ENCODE peak calls at places on chromosomes 6 and 20, in seven cellular contexts. One of them, this sample, is unnamed.

GRCh38 chr6:128246472-128246871 is 273.9 kb downstream of the PTPRK start:
- DNase-seq in astrocyte of the cerebellum: no peak
- DNase-seq in cardiac fibroblast: no peak
- DNase-seq in astrocyte of the spinal cord: no peak
- DNase-seq in choroid plexus epithelial cell: no peak
- DNase-seq in tibial artery: no peak
- DNase-seq in heart right ventricle: no peak
- DNase-seq in this sample: no peak

GRCh38 chr6:43669922-43670622 is 17.5 kb downstream of the MRPS18A start:
- DNase-seq in astrocyte of the spinal cord: no peak
- DNase-seq in choroid plexus epithelial cell: peak
- DNase-seq in cardiac fibroblast: no peak
- DNase-seq in tibial artery: no peak
- DNase-seq in astrocyte of the cerebellum: no peak
- DNase-seq in heart right ventricle: no peak
- DNase-seq in this sample: peak

GRCh38 chr6:118317581-118318563 is 230.2 kb upstream of the PLN start:
- DNase-seq in tibial artery: no peak
- DNase-seq in choroid plexus epithelial cell: peak
- DNase-seq in cardiac fibroblast: peak
- DNase-seq in astrocyte of the spinal cord: no peak
- DNase-seq in heart right ventricle: no peak
- DNase-seq in astrocyte of the cerebellum: no peak
- DNase-seq in this sample: peak

GRCh38 chr20:21559305-21559704 is 45.4 kb upstream of the NKX2-2 start:
- DNase-seq in choroid plexus epithelial cell: no peak
- DNase-seq in heart right ventricle: no peak
- DNase-seq in astrocyte of the spinal cord: no peak
- DNase-seq in astrocyte of the cerebellum: no peak
- DNase-seq in tibial artery: no peak
- DNase-seq in cardiac fibroblast: no peak
- DNase-seq in this sample: no peak

GRCh38 chr6:46452312-46452917 is 38.8 kb downstream of the RCAN2 start:
- DNase-seq in choroid plexus epithelial cell: no peak
- DNase-seq in tibial artery: no peak
- DNase-seq in cardiac fibroblast: no peak
- DNase-seq in astrocyte of the cerebellum: no peak
- DNase-seq in heart right ventricle: no peak
- DNase-seq in astrocyte of the spinal cord: no peak
- DNase-seq in this sample: peak

GRCh38 chr6:137729866-137730629 is 137.0 kb upstream of the TNFAIP3 start:
- DNase-seq in choroid plexus epithelial cell: peak
- DNase-seq in heart right ventricle: no peak
- DNase-seq in cardiac fibroblast: peak
- DNase-seq in astrocyte of the spinal cord: no peak
- DNase-seq in tibial artery: no peak
- DNase-seq in astrocyte of the cerebellum: no peak
- DNase-seq in this sample: peak

GRCh38 chr6:134925800-134926199 is 24.1 kb downstream of the ALDH8A1 start:
- DNase-seq in astrocyte of the cerebellum: no peak
- DNase-seq in choroid plexus epithelial cell: peak
- DNase-seq in heart right ventricle: no peak
- DNase-seq in tibial artery: no peak
- DNase-seq in astrocyte of the spinal cord: no peak
- DNase-seq in cardiac fibroblast: peak
- DNase-seq in this sample: peak

GRCh38 chr6:107784669-107785068 is 39.4 kb downstream of the SCML4 start:
- DNase-seq in tibial artery: no peak
- DNase-seq in heart right ventricle: no peak
- DNase-seq in astrocyte of the spinal cord: no peak
- DNase-seq in astrocyte of the cerebellum: no peak
- DNase-seq in choroid plexus epithelial cell: no peak
- DNase-seq in cardiac fibroblast: peak
- DNase-seq in this sample: peak

GRCh38 chr6:70538364-70538763 is 28.4 kb upstream of the SDHAF4 start:
- DNase-seq in tibial artery: no peak
- DNase-seq in astrocyte of the cerebellum: no peak
- DNase-seq in choroid plexus epithelial cell: no peak
- DNase-seq in cardiac fibroblast: no peak
- DNase-seq in heart right ventricle: no peak
- DNase-seq in astrocyte of the spinal cord: no peak
- DNase-seq in this sample: no peak

DNA sequence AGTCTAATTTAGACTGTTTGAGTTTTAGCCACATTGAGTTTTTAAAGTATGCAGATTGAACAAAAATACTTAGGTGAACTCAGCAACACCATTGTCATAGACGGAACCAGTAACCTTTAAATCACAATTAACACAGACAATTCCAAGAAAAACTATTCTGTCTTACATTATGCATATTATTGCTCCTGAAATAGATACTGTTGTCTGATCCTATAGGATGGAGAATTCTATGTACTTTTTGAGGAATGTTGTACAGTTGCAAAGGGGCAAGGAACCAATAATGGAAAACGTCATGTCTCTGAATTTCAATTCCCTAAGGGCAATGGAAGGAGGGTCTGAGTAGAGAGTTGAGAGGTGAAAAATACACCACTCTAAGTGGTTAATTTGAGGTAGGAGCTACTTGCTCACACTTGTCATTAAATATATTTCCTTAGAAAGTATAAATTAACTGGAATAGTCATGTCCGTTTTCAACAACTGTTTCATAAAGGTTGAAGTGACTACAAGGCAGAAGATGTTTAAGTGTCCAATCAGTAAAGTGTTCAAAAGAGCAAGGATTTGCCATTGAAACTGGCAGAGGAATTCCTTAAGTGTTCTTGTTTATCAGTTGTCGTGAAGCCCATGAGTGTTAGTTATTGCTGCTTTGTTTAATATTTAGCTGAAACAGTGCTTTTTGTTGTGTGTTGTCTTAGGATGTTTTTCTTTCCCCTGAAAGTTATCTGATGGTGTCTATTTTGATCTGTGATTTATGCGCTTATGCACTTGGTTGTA is 1.3 kb downstream of the NKAIN2 start:
- DNase-seq in astrocyte of the cerebellum: no peak
- DNase-seq in heart right ventricle: no peak
- DNase-seq in cardiac fibroblast: no peak
- DNase-seq in astrocyte of the spinal cord: no peak
- DNase-seq in tibial artery: no peak
- DNase-seq in choroid plexus epithelial cell: no peak
- DNase-seq in this sample: no peak
- H3K4me3 ChIP-seq in astrocyte of the cerebellum: no peak
- H3K4me3 ChIP-seq in heart right ventricle: no peak
- H3K4me3 ChIP-seq in cardiac fibroblast: no peak
- H3K4me3 ChIP-seq in astrocyte of the spinal cord: no peak
- H3K4me3 ChIP-seq in tibial artery: no peak
- H3K4me3 ChIP-seq in choroid plexus epithelial cell: no peak
- H3K4me3 ChIP-seq in this sample: no peak

GRCh38 chr20:57475388-57476072 is 49.4 kb downstream of the CTCFL start:
- DNase-seq in heart right ventricle: no peak
- DNase-seq in astrocyte of the spinal cord: no peak
- DNase-seq in tibial artery: peak
- DNase-seq in choroid plexus epithelial cell: no peak
- DNase-seq in astrocyte of the cerebellum: no peak
- DNase-seq in cardiac fibroblast: no peak
- DNase-seq in this sample: no peak

GRCh38 chr20:57471496-57472210 is 53.3 kb downstream of the CTCFL start:
- DNase-seq in tibial artery: no peak
- DNase-seq in heart right ventricle: no peak
- DNase-seq in cardiac fibroblast: no peak
- DNase-seq in astrocyte of the cerebellum: no peak
- DNase-seq in astrocyte of the spinal cord: no peak
- DNase-seq in choroid plexus epithelial cell: no peak
- DNase-seq in this sample: no peak

GRCh38 chr20:57474191-57474590 is 50.7 kb downstream of the CTCFL start:
- DNase-seq in heart right ventricle: no peak
- DNase-seq in astrocyte of the spinal cord: no peak
- DNase-seq in astrocyte of the cerebellum: no peak
- DNase-seq in cardiac fibroblast: no peak
- DNase-seq in tibial artery: no peak
- DNase-seq in choroid plexus epithelial cell: no peak
- DNase-seq in this sample: no peak

GRCh38 chr20:57474816-57475215 is 50.1 kb downstream of the CTCFL start:
- DNase-seq in astrocyte of the spinal cord: no peak
- DNase-seq in cardiac fibroblast: no peak
- DNase-seq in heart right ventricle: no peak
- DNase-seq in astrocyte of the cerebellum: no peak
- DNase-seq in tibial artery: peak
- DNase-seq in choroid plexus epithelial cell: no peak
- DNase-seq in this sample: no peak

DNA sequence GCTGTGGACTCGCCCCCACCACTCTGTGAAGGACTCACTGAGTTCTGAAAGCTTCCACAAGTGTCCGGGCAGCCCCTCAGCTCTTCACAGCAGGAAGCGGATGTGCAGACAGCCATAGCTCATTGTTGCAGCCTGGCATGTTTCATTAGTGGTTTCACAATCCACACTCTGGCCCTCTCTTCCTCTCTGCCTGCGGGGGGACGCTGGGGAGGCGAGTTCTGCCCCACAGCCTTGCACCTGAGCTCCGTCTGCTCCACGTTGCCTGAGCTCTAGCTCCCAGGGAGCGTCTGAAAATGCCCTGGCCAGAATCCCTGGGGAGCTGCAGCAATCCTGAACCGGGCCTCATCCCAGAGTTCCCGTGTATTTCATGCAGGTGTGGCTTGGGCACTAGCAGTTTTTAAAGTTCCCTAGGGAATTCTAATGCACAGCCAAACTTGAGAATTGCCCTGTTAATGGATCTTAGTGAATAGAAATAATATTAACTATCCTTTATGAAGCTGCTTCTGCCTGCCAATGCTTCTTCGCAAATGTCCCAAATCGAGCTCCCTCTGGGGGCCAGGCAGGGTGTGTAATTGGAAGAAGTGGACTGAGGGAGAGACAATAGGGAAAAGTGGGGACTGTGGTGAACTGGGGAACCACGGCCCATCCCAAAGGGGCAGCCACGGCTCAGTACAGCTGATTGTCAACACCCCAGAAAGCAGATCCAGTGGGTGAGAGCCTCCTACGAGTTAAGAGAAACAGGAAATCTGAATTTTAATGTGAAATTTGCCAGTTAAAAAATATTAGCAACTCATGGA is 51.5 kb downstream of the CTCFL start:
- DNase-seq in heart right ventricle: no peak
- DNase-seq in choroid plexus epithelial cell: peak
- DNase-seq in astrocyte of the cerebellum: peak
- DNase-seq in tibial artery: peak
- DNase-seq in cardiac fibroblast: peak
- DNase-seq in astrocyte of the spinal cord: peak
- DNase-seq in this sample: no peak
- TF ChIP-seq CTCF in heart right ventricle: no peak
- TF ChIP-seq CTCF in choroid plexus epithelial cell: peak
- TF ChIP-seq CTCF in astrocyte of the cerebellum: peak
- TF ChIP-seq CTCF in tibial artery: no peak
- TF ChIP-seq CTCF in cardiac fibroblast: no peak
- TF ChIP-seq CTCF in astrocyte of the spinal cord: peak
- TF ChIP-seq CTCF in this sample: peak

GRCh38 chr6:2221724-2222274 is 23.6 kb downstream of the GMDS start:
- DNase-seq in choroid plexus epithelial cell: peak
- DNase-seq in astrocyte of the cerebellum: no peak
- DNase-seq in cardiac fibroblast: peak
- DNase-seq in heart right ventricle: no peak
- DNase-seq in tibial artery: no peak
- DNase-seq in astrocyte of the spinal cord: no peak
- DNase-seq in this sample: no peak

GRCh38 chr6:2225422-2226392 is 19.7 kb downstream of the GMDS start:
- DNase-seq in astrocyte of the spinal cord: no peak
- DNase-seq in tibial artery: no peak
- DNase-seq in astrocyte of the cerebellum: peak
- DNase-seq in heart right ventricle: no peak
- DNase-seq in cardiac fibroblast: peak
- DNase-seq in choroid plexus epithelial cell: peak
- DNase-seq in this sample: peak

GRCh38 chr6:2220154-2220553 is 25.3 kb downstream of the GMDS start:
- DNase-seq in astrocyte of the cerebellum: no peak
- DNase-seq in heart right ventricle: no peak
- DNase-seq in astrocyte of the spinal cord: no peak
- DNase-seq in cardiac fibroblast: no peak
- DNase-seq in tibial artery: no peak
- DNase-seq in choroid plexus epithelial cell: no peak
- DNase-seq in this sample: no peak

GRCh38 chr6:2224847-2225382 is 20.5 kb downstream of the GMDS start:
- DNase-seq in tibial artery: no peak
- DNase-seq in astrocyte of the spinal cord: no peak
- DNase-seq in astrocyte of the cerebellum: no peak
- DNase-seq in cardiac fibroblast: no peak
- DNase-seq in choroid plexus epithelial cell: no peak
- DNase-seq in heart right ventricle: no peak
- DNase-seq in this sample: no peak

DNA sequence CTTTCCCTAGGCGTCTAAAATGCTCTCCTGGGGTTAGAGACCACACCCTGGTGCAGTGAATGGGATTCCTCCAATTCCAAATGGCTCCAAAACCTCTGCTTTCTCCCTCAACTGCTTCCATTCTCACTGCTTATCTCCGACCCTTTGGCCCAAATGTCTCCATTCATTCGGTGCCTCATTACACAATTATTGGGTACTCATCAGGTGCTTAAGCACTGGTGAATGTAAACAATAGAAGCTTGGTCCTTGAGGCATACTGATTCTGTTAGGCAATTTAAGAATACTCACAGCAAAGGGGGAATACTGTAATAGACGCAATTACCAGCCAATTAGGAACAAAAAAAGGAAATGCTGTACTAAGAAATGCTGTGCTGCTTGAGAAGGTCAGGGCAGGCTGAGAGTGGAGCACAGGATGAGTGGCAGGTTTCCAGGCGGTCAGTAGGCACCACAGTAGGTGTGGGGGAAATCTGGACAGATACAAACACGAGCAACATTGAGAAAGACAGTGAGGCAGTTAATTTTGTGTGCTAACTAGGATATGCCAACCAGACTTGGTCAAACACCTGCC is 23.0 kb downstream of the GMDS start:
- DNase-seq in astrocyte of the spinal cord: no peak
- DNase-seq in choroid plexus epithelial cell: no peak
- DNase-seq in astrocyte of the cerebellum: no peak
- DNase-seq in tibial artery: no peak
- DNase-seq in cardiac fibroblast: no peak
- DNase-seq in heart right ventricle: no peak
- DNase-seq in this sample: no peak
- H3K4me3 ChIP-seq in astrocyte of the spinal cord: peak
- H3K4me3 ChIP-seq in choroid plexus epithelial cell: peak
- H3K4me3 ChIP-seq in astrocyte of the cerebellum: no peak
- H3K4me3 ChIP-seq in tibial artery: peak
- H3K4me3 ChIP-seq in cardiac fibroblast: peak
- H3K4me3 ChIP-seq in heart right ventricle: peak
- H3K4me3 ChIP-seq in this sample: peak

GRCh38 chr20:48652961-48653705 is 174.7 kb downstream of the PREX1 start:
- DNase-seq in cardiac fibroblast: no peak
- DNase-seq in astrocyte of the cerebellum: no peak
- DNase-seq in tibial artery: no peak
- DNase-seq in astrocyte of the spinal cord: no peak
- DNase-seq in choroid plexus epithelial cell: no peak
- DNase-seq in heart right ventricle: no peak
- DNase-seq in this sample: no peak
- TF ChIP-seq CTCF in cardiac fibroblast: no peak
- TF ChIP-seq CTCF in astrocyte of the cerebellum: no peak
- TF ChIP-seq CTCF in tibial artery: no peak
- TF ChIP-seq CTCF in astrocyte of the spinal cord: no peak
- TF ChIP-seq CTCF in choroid plexus epithelial cell: no peak
- TF ChIP-seq CTCF in heart right ventricle: no peak
- TF ChIP-seq CTCF in this sample: no peak